ENCODE peak calls at places on chromosomes 1 and 21, in eight cellular contexts. One of them, this sample, is unnamed. For H3K27me3 and H3K4me1, the result is how much of the 10 kb centered on the place peaks cover.

GRCh38 chr1:84174051-84174556 is 30.0 kb downstream of the PRKACB start:
- DNase-seq in osteoblast: no peak
- DNase-seq in mammary epithelial cell: peak
- DNase-seq in cardiac muscle cell: no peak
- DNase-seq in stomach: no peak
- DNase-seq in CD8-positive, alpha-beta T cell: no peak
- DNase-seq in adipocyte: peak
- DNase-seq in endodermal cell: no peak
- DNase-seq in this sample: peak

GRCh38 chr21:40929833-40930232 is 82.9 kb upstream of the DSCAM start:
- DNase-seq in osteoblast: no peak
- DNase-seq in mammary epithelial cell: no peak
- DNase-seq in cardiac muscle cell: no peak
- DNase-seq in stomach: no peak
- DNase-seq in CD8-positive, alpha-beta T cell: no peak
- DNase-seq in adipocyte: no peak
- DNase-seq in endodermal cell: no peak
- DNase-seq in this sample: no peak

GRCh38 chr1:110677526-110677925 is 2.8 kb upstream of the KCNA3 start:
- DNase-seq in osteoblast: no peak
- DNase-seq in mammary epithelial cell: no peak
- DNase-seq in cardiac muscle cell: no peak
- DNase-seq in stomach: no peak
- DNase-seq in CD8-positive, alpha-beta T cell: no peak
- DNase-seq in adipocyte: no peak
- DNase-seq in endodermal cell: no peak
- DNase-seq in this sample: no peak

GRCh38 chr1:149849246-149849946 is 50.0 kb upstream of the BOLA1 start:
- DNase-seq in osteoblast: peak
- DNase-seq in mammary epithelial cell: no peak
- DNase-seq in cardiac muscle cell: peak
- DNase-seq in stomach: no peak
- DNase-seq in CD8-positive, alpha-beta T cell: no peak
- DNase-seq in adipocyte: peak
- DNase-seq in endodermal cell: peak
- DNase-seq in this sample: no peak

GRCh38 chr1:211738709-211739301 is 63.4 kb upstream of the NEK2 start:
- DNase-seq in osteoblast: no peak
- DNase-seq in mammary epithelial cell: peak
- DNase-seq in cardiac muscle cell: no peak
- DNase-seq in stomach: no peak
- DNase-seq in CD8-positive, alpha-beta T cell: peak
- DNase-seq in adipocyte: no peak
- DNase-seq in endodermal cell: peak
- DNase-seq in this sample: peak

GRCh38 chr21:35475006-35475405 is 425.9 kb upstream of the RUNX1 start:
- DNase-seq in osteoblast: peak
- DNase-seq in mammary epithelial cell: no peak
- DNase-seq in cardiac muscle cell: no peak
- DNase-seq in stomach: no peak
- DNase-seq in CD8-positive, alpha-beta T cell: no peak
- DNase-seq in adipocyte: peak
- DNase-seq in endodermal cell: no peak
- DNase-seq in this sample: no peak

GRCh38 chr1:234604726-234605492 is 5.1 kb downstream of the IRF2BP2 start:
- DNase-seq in osteoblast: no peak
- DNase-seq in mammary epithelial cell: peak
- DNase-seq in cardiac muscle cell: no peak
- DNase-seq in stomach: no peak
- DNase-seq in CD8-positive, alpha-beta T cell: no peak
- DNase-seq in adipocyte: peak
- DNase-seq in endodermal cell: no peak
- DNase-seq in this sample: no peak

GRCh38 chr1:14259191-14259757 is 339.2 kb upstream of the KAZN start:
- DNase-seq in osteoblast: no peak
- DNase-seq in mammary epithelial cell: no peak
- DNase-seq in cardiac muscle cell: no peak
- DNase-seq in stomach: peak
- DNase-seq in CD8-positive, alpha-beta T cell: no peak
- DNase-seq in adipocyte: no peak
- DNase-seq in endodermal cell: no peak
- DNase-seq in this sample: no peak

GRCh38 chr1:242827538-242827937 is 303.0 kb upstream of the PLD5 start:
- DNase-seq in osteoblast: no peak
- DNase-seq in mammary epithelial cell: peak
- DNase-seq in cardiac muscle cell: no peak
- DNase-seq in stomach: no peak
- DNase-seq in CD8-positive, alpha-beta T cell: no peak
- DNase-seq in adipocyte: no peak
- DNase-seq in endodermal cell: no peak
- DNase-seq in this sample: no peak

GRCh38 chr21:43611598-43612369 is 47.5 kb downstream of the HSF2BP start:
- DNase-seq in osteoblast: no peak
- DNase-seq in mammary epithelial cell: peak
- DNase-seq in cardiac muscle cell: peak
- DNase-seq in stomach: peak
- DNase-seq in CD8-positive, alpha-beta T cell: peak
- DNase-seq in adipocyte: peak
- DNase-seq in endodermal cell: peak
- DNase-seq in this sample: peak

GRCh38 chr1:111204211-111204883 is 3.9 kb upstream of the DENND2D start:
- DNase-seq in osteoblast: peak
- DNase-seq in mammary epithelial cell: no peak
- DNase-seq in cardiac muscle cell: no peak
- DNase-seq in stomach: peak
- DNase-seq in CD8-positive, alpha-beta T cell: peak
- DNase-seq in adipocyte: peak
- DNase-seq in endodermal cell: no peak
- DNase-seq in this sample: no peak

GRCh38 chr1:159922499-159923202 is 2.7 kb downstream of the TAGLN2 start:
- DNase-seq in osteoblast: peak
- DNase-seq in mammary epithelial cell: no peak
- DNase-seq in cardiac muscle cell: no peak
- DNase-seq in stomach: peak
- DNase-seq in CD8-positive, alpha-beta T cell: no peak
- DNase-seq in adipocyte: peak
- DNase-seq in endodermal cell: peak
- DNase-seq in this sample: peak

GRCh38 chr21:19508442-19508841 is 1104.9 kb upstream of the TMPRSS15 start:
- DNase-seq in osteoblast: no peak
- DNase-seq in mammary epithelial cell: no peak
- DNase-seq in cardiac muscle cell: no peak
- DNase-seq in stomach: no peak
- DNase-seq in CD8-positive, alpha-beta T cell: no peak
- DNase-seq in adipocyte: no peak
- DNase-seq in endodermal cell: no peak
- DNase-seq in this sample: no peak

GRCh38 chr1:92804721-92805169 is 19.8 kb upstream of the EVI5 start:
- DNase-seq in osteoblast: peak
- DNase-seq in mammary epithelial cell: peak
- DNase-seq in cardiac muscle cell: peak
- DNase-seq in stomach: peak
- DNase-seq in CD8-positive, alpha-beta T cell: no peak
- DNase-seq in adipocyte: peak
- DNase-seq in endodermal cell: peak
- DNase-seq in this sample: peak

GRCh38 chr1:228108055-228108690 is 926 bp downstream of the MRPL55 start:
- DNase-seq in osteoblast: peak
- DNase-seq in mammary epithelial cell: no peak
- DNase-seq in cardiac muscle cell: no peak
- DNase-seq in stomach: no peak
- DNase-seq in CD8-positive, alpha-beta T cell: no peak
- DNase-seq in adipocyte: no peak
- DNase-seq in endodermal cell: peak
- DNase-seq in this sample: no peak

GRCh38 chr1:172742599-172743500 is 83.9 kb downstream of the FASLG start:
- DNase-seq in osteoblast: no peak
- DNase-seq in mammary epithelial cell: peak
- DNase-seq in cardiac muscle cell: peak
- DNase-seq in stomach: no peak
- DNase-seq in CD8-positive, alpha-beta T cell: no peak
- DNase-seq in adipocyte: peak
- DNase-seq in endodermal cell: no peak
- DNase-seq in this sample: no peak

GRCh38 chr21:43331111-43331961 is 95.6 kb downstream of the SIK1 start:
- DNase-seq in osteoblast: no peak
- DNase-seq in mammary epithelial cell: no peak
- DNase-seq in cardiac muscle cell: no peak
- DNase-seq in stomach: no peak
- DNase-seq in CD8-positive, alpha-beta T cell: no peak
- DNase-seq in adipocyte: no peak
- DNase-seq in endodermal cell: no peak
- DNase-seq in this sample: no peak

GRCh38 chr1:200150721-200151120 is 123.2 kb downstream of the NR5A2 start:
- DNase-seq in osteoblast: peak
- DNase-seq in mammary epithelial cell: peak
- DNase-seq in cardiac muscle cell: no peak
- DNase-seq in stomach: no peak
- DNase-seq in CD8-positive, alpha-beta T cell: no peak
- DNase-seq in adipocyte: peak
- DNase-seq in endodermal cell: no peak
- DNase-seq in this sample: no peak

GRCh38 chr1:91011726-91012125 is 10.1 kb downstream of the ZNF644 start:
- DNase-seq in osteoblast: no peak
- DNase-seq in mammary epithelial cell: peak
- DNase-seq in cardiac muscle cell: no peak
- DNase-seq in stomach: no peak
- DNase-seq in CD8-positive, alpha-beta T cell: no peak
- DNase-seq in adipocyte: peak
- DNase-seq in endodermal cell: no peak
- DNase-seq in this sample: no peak

GRCh38 chr1:180994262-180994661 is 28.4 kb downstream of the STX6 start:
- DNase-seq in osteoblast: no peak
- DNase-seq in mammary epithelial cell: peak
- DNase-seq in cardiac muscle cell: no peak
- DNase-seq in stomach: no peak
- DNase-seq in CD8-positive, alpha-beta T cell: no peak
- DNase-seq in adipocyte: no peak
- DNase-seq in endodermal cell: no peak
- DNase-seq in this sample: no peak

GRCh38 chr1:214306270-214306669 is 25.3 kb downstream of the SMYD2 start:
- DNase-seq in osteoblast: no peak
- DNase-seq in mammary epithelial cell: no peak
- DNase-seq in cardiac muscle cell: no peak
- DNase-seq in stomach: no peak
- DNase-seq in CD8-positive, alpha-beta T cell: no peak
- DNase-seq in adipocyte: no peak
- DNase-seq in endodermal cell: peak
- DNase-seq in this sample: no peak

DNA sequence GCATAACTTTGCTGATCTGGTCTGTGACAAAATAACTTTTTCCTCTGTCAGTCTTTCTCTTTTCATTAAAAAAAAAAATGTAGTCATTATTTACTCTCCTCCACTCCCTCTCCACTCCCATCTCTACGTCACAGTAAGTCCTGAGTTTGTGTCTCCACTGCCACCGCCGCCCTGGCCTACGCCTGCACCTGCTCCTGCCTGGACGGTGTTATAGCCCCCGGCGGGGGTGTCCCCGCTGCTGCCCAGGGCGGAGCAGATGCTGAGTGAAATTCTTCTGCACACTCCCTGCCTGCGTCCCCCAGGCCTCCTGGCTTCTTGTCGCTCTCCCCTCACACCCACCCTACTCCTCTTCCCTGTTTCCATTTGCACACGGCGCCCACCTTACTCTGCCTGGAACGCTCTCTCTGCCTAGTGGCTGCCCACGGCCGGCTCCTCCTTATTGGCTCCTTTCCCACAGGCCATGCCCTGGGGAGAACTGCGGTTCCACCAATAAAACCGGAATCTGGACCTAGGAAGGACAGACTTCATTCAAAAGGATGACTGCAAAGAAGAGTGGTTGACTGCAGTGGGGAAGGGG is 55.2 kb upstream of the C1orf174 start:
- DNase-seq in osteoblast: no peak
- DNase-seq in mammary epithelial cell: no peak
- DNase-seq in cardiac muscle cell: no peak
- DNase-seq in stomach: no peak
- DNase-seq in CD8-positive, alpha-beta T cell: no peak
- DNase-seq in adipocyte: no peak
- DNase-seq in endodermal cell: no peak
- DNase-seq in this sample: peak
- H3K27me3 ChIP-seq in osteoblast: under half
- H3K27me3 ChIP-seq in mammary epithelial cell: under half
- H3K27me3 ChIP-seq in cardiac muscle cell: under half
- H3K27me3 ChIP-seq in stomach: under half
- H3K27me3 ChIP-seq in CD8-positive, alpha-beta T cell: under half
- H3K27me3 ChIP-seq in adipocyte: under half
- H3K27me3 ChIP-seq in endodermal cell: under half
- H3K27me3 ChIP-seq in this sample: under half

DNA sequence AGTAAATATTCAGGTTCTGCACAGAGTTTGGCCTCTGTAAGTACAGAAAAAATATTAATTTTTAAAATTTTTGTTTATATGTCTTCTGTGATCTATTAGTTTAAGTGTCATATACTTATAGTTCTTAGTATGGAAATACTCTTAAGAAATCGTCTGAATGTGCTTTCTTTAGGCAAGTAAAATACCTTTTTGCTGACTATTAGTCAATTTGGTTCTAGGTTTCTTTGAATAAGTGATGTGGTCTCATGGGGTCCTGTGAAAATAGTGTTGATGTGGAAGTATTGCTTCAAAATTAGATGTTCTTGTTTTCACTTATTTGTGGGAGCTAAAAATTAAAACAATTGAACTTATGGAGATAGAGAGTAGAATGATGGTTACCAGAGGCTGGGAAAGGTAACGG is 23.9 kb downstream of the MIGA1 start:
- DNase-seq in osteoblast: no peak
- DNase-seq in mammary epithelial cell: no peak
- DNase-seq in cardiac muscle cell: no peak
- DNase-seq in stomach: no peak
- DNase-seq in CD8-positive, alpha-beta T cell: no peak
- DNase-seq in adipocyte: no peak
- DNase-seq in endodermal cell: no peak
- DNase-seq in this sample: no peak
- H3K4me1 ChIP-seq in osteoblast: under half
- H3K4me1 ChIP-seq in mammary epithelial cell: under half
- H3K4me1 ChIP-seq in cardiac muscle cell: under half
- H3K4me1 ChIP-seq in stomach: under half
- H3K4me1 ChIP-seq in CD8-positive, alpha-beta T cell: under half
- H3K4me1 ChIP-seq in adipocyte: under half
- H3K4me1 ChIP-seq in endodermal cell: under half
- H3K4me1 ChIP-seq in this sample: under half

GRCh38 chr1:208244584-208244916 is 366 bp upstream of the PLXNA2 start:
- DNase-seq in osteoblast: no peak
- DNase-seq in mammary epithelial cell: no peak
- DNase-seq in cardiac muscle cell: no peak
- DNase-seq in stomach: no peak
- DNase-seq in CD8-positive, alpha-beta T cell: no peak
- DNase-seq in adipocyte: no peak
- DNase-seq in endodermal cell: no peak
- DNase-seq in this sample: no peak
- H3K27me3 ChIP-seq in osteoblast: under half
- H3K27me3 ChIP-seq in mammary epithelial cell: under half
- H3K27me3 ChIP-seq in cardiac muscle cell: under half
- H3K27me3 ChIP-seq in stomach: under half
- H3K27me3 ChIP-seq in CD8-positive, alpha-beta T cell: under half
- H3K27me3 ChIP-seq in adipocyte: under half
- H3K27me3 ChIP-seq in endodermal cell: under half
- H3K27me3 ChIP-seq in this sample: under half

DNA sequence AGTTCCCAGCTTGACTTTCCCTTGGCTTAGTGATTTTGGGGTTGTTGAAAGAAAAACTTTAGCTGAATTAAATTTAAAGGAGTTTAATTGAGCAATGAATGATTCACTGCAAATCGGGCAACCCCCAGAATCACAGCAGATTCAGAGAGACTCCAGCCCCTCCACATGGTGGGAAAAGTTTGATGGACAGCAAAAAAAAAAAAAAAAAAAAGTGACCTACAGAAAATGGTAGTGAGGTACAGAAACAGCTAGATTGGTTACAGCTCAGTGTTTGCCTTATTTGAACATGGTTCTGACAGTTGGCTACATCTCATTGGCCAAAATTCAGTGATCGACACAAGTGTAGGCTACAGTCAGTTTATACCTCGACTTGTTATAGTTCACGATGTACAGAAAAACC is 12.6 kb upstream of the IFNAR2 start:
- DNase-seq in osteoblast: no peak
- DNase-seq in mammary epithelial cell: no peak
- DNase-seq in cardiac muscle cell: no peak
- DNase-seq in stomach: no peak
- DNase-seq in CD8-positive, alpha-beta T cell: no peak
- DNase-seq in adipocyte: no peak
- DNase-seq in endodermal cell: peak
- DNase-seq in this sample: no peak
- H3K4me1 ChIP-seq in osteoblast: under half
- H3K4me1 ChIP-seq in mammary epithelial cell: under half
- H3K4me1 ChIP-seq in cardiac muscle cell: under half
- H3K4me1 ChIP-seq in stomach: under half
- H3K4me1 ChIP-seq in CD8-positive, alpha-beta T cell: half or more
- H3K4me1 ChIP-seq in adipocyte: under half
- H3K4me1 ChIP-seq in endodermal cell: under half
- H3K4me1 ChIP-seq in this sample: under half